ENCODE peak calls at places on chromosomes 2 and 18, in six cellular contexts. One of them, this sample, is unnamed.

GRCh38 chr2:25347846-25348245 is 6.1 kb upstream of the DNMT3A start:
- DNase-seq in keratinocyte: no peak
- DNase-seq in CD8-positive, alpha-beta T cell: no peak
- DNase-seq in GM12878: no peak
- DNase-seq in mammary epithelial cell: no peak
- DNase-seq in nephron progenitor cell: no peak
- DNase-seq in this sample: no peak

GRCh38 chr18:13222371-13223281 is 4.1 kb downstream of the LDLRAD4 start:
- DNase-seq in keratinocyte: no peak
- DNase-seq in CD8-positive, alpha-beta T cell: no peak
- DNase-seq in GM12878: no peak
- DNase-seq in mammary epithelial cell: no peak
- DNase-seq in nephron progenitor cell: no peak
- DNase-seq in this sample: no peak

GRCh38 chr2:161044095-161044874 is 115.9 kb upstream of the TANK start:
- DNase-seq in keratinocyte: no peak
- DNase-seq in CD8-positive, alpha-beta T cell: no peak
- DNase-seq in GM12878: no peak
- DNase-seq in mammary epithelial cell: no peak
- DNase-seq in nephron progenitor cell: no peak
- DNase-seq in this sample: no peak

GRCh38 chr18:111292-112014 is 46.9 kb upstream of the USP14 start:
- DNase-seq in keratinocyte: no peak
- DNase-seq in CD8-positive, alpha-beta T cell: peak
- DNase-seq in GM12878: no peak
- DNase-seq in mammary epithelial cell: peak
- DNase-seq in nephron progenitor cell: peak
- DNase-seq in this sample: no peak

GRCh38 chr18:9234528-9234927 is 97.9 kb downstream of the ANKRD12 start:
- DNase-seq in keratinocyte: no peak
- DNase-seq in CD8-positive, alpha-beta T cell: no peak
- DNase-seq in GM12878: no peak
- DNase-seq in mammary epithelial cell: no peak
- DNase-seq in nephron progenitor cell: no peak
- DNase-seq in this sample: no peak

GRCh38 chr2:36562973-36563532 is 34.9 kb downstream of the FEZ2 start:
- DNase-seq in keratinocyte: no peak
- DNase-seq in CD8-positive, alpha-beta T cell: no peak
- DNase-seq in GM12878: no peak
- DNase-seq in mammary epithelial cell: peak
- DNase-seq in nephron progenitor cell: no peak
- DNase-seq in this sample: no peak

GRCh38 chr2:66875941-66876462 is 441.1 kb downstream of the MEIS1 start:
- DNase-seq in keratinocyte: no peak
- DNase-seq in CD8-positive, alpha-beta T cell: no peak
- DNase-seq in GM12878: no peak
- DNase-seq in mammary epithelial cell: no peak
- DNase-seq in nephron progenitor cell: no peak
- DNase-seq in this sample: no peak

GRCh38 chr2:8658064-8658862 is 23.6 kb upstream of the ID2 start:
- DNase-seq in keratinocyte: no peak
- DNase-seq in CD8-positive, alpha-beta T cell: no peak
- DNase-seq in GM12878: no peak
- DNase-seq in mammary epithelial cell: no peak
- DNase-seq in nephron progenitor cell: no peak
- DNase-seq in this sample: no peak

GRCh38 chr2:68319397-68320117 is at the start of gene CNRIP1:
- DNase-seq in keratinocyte: no peak
- DNase-seq in CD8-positive, alpha-beta T cell: no peak
- DNase-seq in GM12878: no peak
- DNase-seq in mammary epithelial cell: peak
- DNase-seq in nephron progenitor cell: peak
- DNase-seq in this sample: peak

GRCh38 chr18:79522451-79523220 is 126.9 kb downstream of the NFATC1 start:
- DNase-seq in keratinocyte: no peak
- DNase-seq in CD8-positive, alpha-beta T cell: peak
- DNase-seq in GM12878: no peak
- DNase-seq in mammary epithelial cell: no peak
- DNase-seq in nephron progenitor cell: no peak
- DNase-seq in this sample: peak

GRCh38 chr2:59449264-59449663 is 1104.2 kb downstream of the BCL11A start:
- DNase-seq in keratinocyte: no peak
- DNase-seq in CD8-positive, alpha-beta T cell: no peak
- DNase-seq in GM12878: no peak
- DNase-seq in mammary epithelial cell: peak
- DNase-seq in nephron progenitor cell: no peak
- DNase-seq in this sample: no peak

GRCh38 chr2:47695800-47696477 is 87.0 kb upstream of the MSH6 start:
- DNase-seq in keratinocyte: no peak
- DNase-seq in CD8-positive, alpha-beta T cell: no peak
- DNase-seq in GM12878: no peak
- DNase-seq in mammary epithelial cell: no peak
- DNase-seq in nephron progenitor cell: no peak
- DNase-seq in this sample: no peak

GRCh38 chr18:42442661-42443060 is 487.6 kb downstream of the PIK3C3 start:
- DNase-seq in keratinocyte: no peak
- DNase-seq in CD8-positive, alpha-beta T cell: no peak
- DNase-seq in GM12878: no peak
- DNase-seq in mammary epithelial cell: no peak
- DNase-seq in nephron progenitor cell: no peak
- DNase-seq in this sample: no peak

GRCh38 chr18:75538727-75539126 is 111.2 kb upstream of the SMIM21 start:
- DNase-seq in keratinocyte: no peak
- DNase-seq in CD8-positive, alpha-beta T cell: no peak
- DNase-seq in GM12878: no peak
- DNase-seq in mammary epithelial cell: no peak
- DNase-seq in nephron progenitor cell: no peak
- DNase-seq in this sample: no peak

GRCh38 chr18:54852780-54853675 is 24.8 kb downstream of the RAB27B start:
- DNase-seq in keratinocyte: no peak
- DNase-seq in CD8-positive, alpha-beta T cell: no peak
- DNase-seq in GM12878: no peak
- DNase-seq in mammary epithelial cell: no peak
- DNase-seq in nephron progenitor cell: no peak
- DNase-seq in this sample: no peak

GRCh38 chr18:36903215-36903928 is 74.4 kb downstream of the KIAA1328 start:
- DNase-seq in keratinocyte: no peak
- DNase-seq in CD8-positive, alpha-beta T cell: no peak
- DNase-seq in GM12878: no peak
- DNase-seq in mammary epithelial cell: no peak
- DNase-seq in nephron progenitor cell: no peak
- DNase-seq in this sample: no peak

GRCh38 chr2:74740395-74741075 is 86.5 kb downstream of the SEMA4F start:
- DNase-seq in keratinocyte: peak
- DNase-seq in CD8-positive, alpha-beta T cell: no peak
- DNase-seq in GM12878: no peak
- DNase-seq in mammary epithelial cell: peak
- DNase-seq in nephron progenitor cell: no peak
- DNase-seq in this sample: no peak

GRCh38 chr2:144099746-144100438 is 420.0 kb downstream of the ZEB2 start:
- DNase-seq in keratinocyte: peak
- DNase-seq in CD8-positive, alpha-beta T cell: no peak
- DNase-seq in GM12878: no peak
- DNase-seq in mammary epithelial cell: peak
- DNase-seq in nephron progenitor cell: no peak
- DNase-seq in this sample: no peak

GRCh38 chr2:216339456-216340279 is 32.6 kb downstream of the MARCHF4 start:
- DNase-seq in keratinocyte: no peak
- DNase-seq in CD8-positive, alpha-beta T cell: no peak
- DNase-seq in GM12878: no peak
- DNase-seq in mammary epithelial cell: no peak
- DNase-seq in nephron progenitor cell: peak
- DNase-seq in this sample: no peak

GRCh38 chr18:74152906-74153305 is 4.6 kb downstream of the TIMM21 start:
- DNase-seq in keratinocyte: no peak
- DNase-seq in CD8-positive, alpha-beta T cell: no peak
- DNase-seq in GM12878: no peak
- DNase-seq in mammary epithelial cell: no peak
- DNase-seq in nephron progenitor cell: no peak
- DNase-seq in this sample: no peak
- TF ChIP-seq CTCF in keratinocyte: peak
- TF ChIP-seq CTCF in CD8-positive, alpha-beta T cell: no peak
- TF ChIP-seq CTCF in GM12878: peak
- TF ChIP-seq CTCF in mammary epithelial cell: no peak
- TF ChIP-seq CTCF in nephron progenitor cell: no peak
- TF ChIP-seq CTCF in this sample: no peak

DNA sequence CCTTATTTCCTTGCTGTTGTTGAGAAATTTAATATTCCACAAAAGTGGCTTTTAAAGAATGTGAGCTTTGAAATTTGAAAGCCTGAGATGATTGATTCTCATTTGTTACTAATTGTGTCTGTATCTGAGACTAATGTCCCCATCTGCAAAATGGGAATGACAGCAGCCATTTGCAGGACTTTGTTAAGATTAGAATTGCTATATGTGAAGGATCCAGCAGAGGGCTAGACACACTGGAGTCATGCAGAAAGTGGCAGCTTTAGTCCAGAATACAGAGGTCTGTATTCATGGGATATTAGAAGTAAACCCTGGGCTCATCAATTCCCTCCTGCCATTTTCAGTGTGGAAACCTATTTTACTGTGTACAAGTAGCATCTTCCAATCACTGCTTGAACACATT is 296.5 kb upstream of the GYPC start:
- DNase-seq in keratinocyte: no peak
- DNase-seq in CD8-positive, alpha-beta T cell: no peak
- DNase-seq in GM12878: no peak
- DNase-seq in mammary epithelial cell: no peak
- DNase-seq in nephron progenitor cell: no peak
- DNase-seq in this sample: no peak
- TF ChIP-seq CTCF in keratinocyte: no peak
- TF ChIP-seq CTCF in CD8-positive, alpha-beta T cell: no peak
- TF ChIP-seq CTCF in GM12878: peak
- TF ChIP-seq CTCF in mammary epithelial cell: peak
- TF ChIP-seq CTCF in nephron progenitor cell: no peak
- TF ChIP-seq CTCF in this sample: peak

GRCh38 chr2:177296047-177296446 is 31.5 kb upstream of the NFE2L2 start:
- DNase-seq in keratinocyte: no peak
- DNase-seq in CD8-positive, alpha-beta T cell: no peak
- DNase-seq in GM12878: no peak
- DNase-seq in mammary epithelial cell: peak
- DNase-seq in nephron progenitor cell: no peak
- DNase-seq in this sample: no peak
- TF ChIP-seq CTCF in keratinocyte: no peak
- TF ChIP-seq CTCF in CD8-positive, alpha-beta T cell: peak
- TF ChIP-seq CTCF in GM12878: no peak
- TF ChIP-seq CTCF in mammary epithelial cell: peak
- TF ChIP-seq CTCF in nephron progenitor cell: no peak
- TF ChIP-seq CTCF in this sample: peak

GRCh38 chr2:73111300-73112025 is 1.3 kb downstream of the RAB11FIP5 start:
- DNase-seq in keratinocyte: peak
- DNase-seq in CD8-positive, alpha-beta T cell: no peak
- DNase-seq in GM12878: no peak
- DNase-seq in mammary epithelial cell: peak
- DNase-seq in nephron progenitor cell: peak
- DNase-seq in this sample: no peak
- TF ChIP-seq CTCF in keratinocyte: peak
- TF ChIP-seq CTCF in CD8-positive, alpha-beta T cell: no peak
- TF ChIP-seq CTCF in GM12878: no peak
- TF ChIP-seq CTCF in mammary epithelial cell: no peak
- TF ChIP-seq CTCF in nephron progenitor cell: no peak
- TF ChIP-seq CTCF in this sample: no peak

GRCh38 chr18:50982802-50983179 is 15.0 kb downstream of the ELAC1 start:
- DNase-seq in keratinocyte: no peak
- DNase-seq in CD8-positive, alpha-beta T cell: no peak
- DNase-seq in GM12878: no peak
- DNase-seq in mammary epithelial cell: no peak
- DNase-seq in nephron progenitor cell: no peak
- DNase-seq in this sample: no peak

GRCh38 chr18:50982086-50982801 is 14.4 kb downstream of the ELAC1 start:
- DNase-seq in keratinocyte: no peak
- DNase-seq in CD8-positive, alpha-beta T cell: no peak
- DNase-seq in GM12878: no peak
- DNase-seq in mammary epithelial cell: no peak
- DNase-seq in nephron progenitor cell: no peak
- DNase-seq in this sample: no peak

GRCh38 chr18:50987261-50987660 is 19.4 kb downstream of the ELAC1 start:
- DNase-seq in keratinocyte: no peak
- DNase-seq in CD8-positive, alpha-beta T cell: no peak
- DNase-seq in GM12878: no peak
- DNase-seq in mammary epithelial cell: no peak
- DNase-seq in nephron progenitor cell: no peak
- DNase-seq in this sample: no peak

GRCh38 chr18:50989711-50990110 is 21.9 kb downstream of the ELAC1 start:
- DNase-seq in keratinocyte: no peak
- DNase-seq in CD8-positive, alpha-beta T cell: no peak
- DNase-seq in GM12878: no peak
- DNase-seq in mammary epithelial cell: no peak
- DNase-seq in nephron progenitor cell: no peak
- DNase-seq in this sample: no peak

DNA sequence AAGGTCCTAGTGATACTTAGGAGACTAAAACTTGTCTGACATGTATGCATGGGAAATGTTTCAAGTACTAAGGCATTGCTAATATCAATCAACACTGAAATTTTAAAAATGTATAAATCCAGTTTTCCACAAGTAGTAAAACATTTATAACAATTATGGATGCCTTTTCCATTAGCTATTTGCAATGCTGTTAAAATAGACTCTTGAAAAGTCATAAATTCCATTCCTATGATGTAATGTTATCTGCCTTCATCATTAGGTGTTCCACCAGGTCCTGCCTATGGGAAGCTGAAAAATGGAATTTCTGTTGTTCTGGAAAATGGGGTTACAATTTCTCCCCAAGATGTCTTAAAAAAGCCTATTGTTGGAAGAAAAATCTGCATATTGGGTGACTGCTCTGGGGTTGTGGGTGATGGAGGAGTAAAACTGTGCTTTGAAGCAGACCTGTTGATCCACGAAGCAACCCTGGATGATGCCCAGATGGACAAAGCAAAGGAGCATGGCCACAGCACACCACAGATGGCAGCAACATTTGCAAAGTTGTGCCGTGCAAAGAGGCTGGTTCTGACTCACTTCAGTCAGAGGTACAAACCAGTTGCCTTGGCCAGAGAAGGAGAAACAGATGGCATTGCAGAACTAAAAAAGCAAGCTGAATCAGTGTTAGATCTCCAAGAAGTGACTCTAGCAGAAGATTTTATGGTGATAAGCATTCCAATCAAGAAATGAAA is 18.7 kb downstream of the ELAC1 start:
- DNase-seq in keratinocyte: no peak
- DNase-seq in CD8-positive, alpha-beta T cell: no peak
- DNase-seq in GM12878: no peak
- DNase-seq in mammary epithelial cell: no peak
- DNase-seq in nephron progenitor cell: no peak
- DNase-seq in this sample: no peak
- TF ChIP-seq CTCF in keratinocyte: no peak
- TF ChIP-seq CTCF in CD8-positive, alpha-beta T cell: no peak
- TF ChIP-seq CTCF in GM12878: no peak
- TF ChIP-seq CTCF in mammary epithelial cell: no peak
- TF ChIP-seq CTCF in nephron progenitor cell: no peak
- TF ChIP-seq CTCF in this sample: no peak

GRCh38 chr2:96579422-96579821 is 42.9 kb downstream of the ARID5A start:
- DNase-seq in keratinocyte: no peak
- DNase-seq in CD8-positive, alpha-beta T cell: no peak
- DNase-seq in GM12878: no peak
- DNase-seq in mammary epithelial cell: no peak
- DNase-seq in nephron progenitor cell: no peak
- DNase-seq in this sample: no peak
- TF ChIP-seq CTCF in keratinocyte: no peak
- TF ChIP-seq CTCF in CD8-positive, alpha-beta T cell: no peak
- TF ChIP-seq CTCF in GM12878: no peak
- TF ChIP-seq CTCF in mammary epithelial cell: no peak
- TF ChIP-seq CTCF in nephron progenitor cell: no peak
- TF ChIP-seq CTCF in this sample: no peak